ENCODE peak calls at places on chromosomes 1 and 21, in nine cellular contexts. M is psoas muscle, F is neural progenitor cell, W is PC-9, I is IMR-90, R is uterus, D is prostate gland, O is cardiac muscle cell, Z is pancreas. N is an unnamed sample.
A peak's percentile ranks its signal among the peaks of the same experiment; 100 is the strongest.

GRCh38 chr1:25098717-25099116 is 133.6 kb downstream of the SYF2 start:
- DNase-seq in Z (no peak), M (no peak), O (no peak), R (no peak), D (no peak), W (no peak), I (no peak), F (no peak), N (no peak)

GRCh38 chr1:29811247-29811646 is 574.9 kb downstream of the PTPRU start:
- DNase-seq in D (no peak), W (no peak), M (no peak), I (no peak), F (no peak), Z (no peak), R (no peak), O (peak; percentile 25), N (no peak)

GRCh38 chr21:46634966-46635323 is 529 bp upstream of the PRMT2 start:
- DNase-seq in Z (no peak), R (no peak), F (peak; percentile 86), I (peak; percentile 87), D (peak; percentile 54), O (peak; percentile 76), W (peak; percentile 44), M (no peak), N (peak; percentile 78)

GRCh38 chr1:33007190-33008050 is 29.3 kb downstream of the AK2 start:
- DNase-seq in Z (peak; percentile 36), W (peak; percentile 84), F (peak; percentile 44), I (peak; percentile 94), R (peak; percentile 28), O (peak; percentile 69), D (peak; percentile 33), M (peak; percentile 40), N (peak; percentile 53)

GRCh38 chr21:42846221-42846620 is 33.1 kb downstream of the WDR4 start:
- DNase-seq in R (no peak), W (no peak), O (no peak), M (no peak), F (no peak), Z (no peak), I (no peak), D (no peak), N (peak; percentile 9)

GRCh38 chr1:212667223-212668139 is 32.2 kb downstream of the BATF3 start:
- DNase-seq in F (no peak), Z (no peak), I (peak; percentile 97), O (no peak), W (peak; percentile 96), R (peak; percentile 42), D (no peak), M (peak; percentile 46), N (peak; percentile 40)

GRCh38 chr1:51328279-51328678 is 2.1 kb downstream of the TTC39A start:
- DNase-seq in W (no peak), O (no peak), F (no peak), I (peak; percentile 73), M (no peak), Z (no peak), D (no peak), R (no peak), N (no peak)

GRCh38 chr1:202750761-202751160 is 40.5 kb upstream of the SYT2 start:
- DNase-seq in I (no peak), W (no peak), Z (no peak), F (no peak), M (no peak), O (no peak), D (no peak), R (no peak), N (no peak)

GRCh38 chr1:218996362-218996761 is 177.3 kb upstream of the LYPLAL1 start:
- DNase-seq in F (no peak), R (no peak), W (no peak), M (no peak), I (no peak), Z (no peak), O (no peak), D (no peak), N (no peak)

GRCh38 chr1:7505871-7506676 is 265.0 kb upstream of the VAMP3 start:
- DNase-seq in M (no peak), Z (no peak), F (no peak), R (no peak), O (peak; percentile 67), D (no peak), W (no peak), I (no peak), N (no peak)

GRCh38 chr21:33281101-33281652 is 15.0 kb downstream of the IL10RB start:
- DNase-seq in O (no peak), Z (no peak), M (no peak), D (no peak), R (no peak), I (no peak), W (no peak), F (no peak), N (no peak)

GRCh38 chr1:79079770-79080169 is 73.2 kb upstream of the ADGRL4 start:
- DNase-seq in R (no peak), I (peak; percentile 93), M (no peak), W (no peak), O (no peak), D (no peak), Z (no peak), F (no peak), N (no peak)

GRCh38 chr21:35768187-35768586 is 292.1 kb downstream of the SETD4 start:
- DNase-seq in D (no peak), Z (no peak), M (no peak), W (no peak), O (no peak), R (no peak), I (no peak), F (no peak), N (no peak)

GRCh38 chr1:58412071-58412580 is 134.4 kb downstream of the OMA1 start:
- DNase-seq in W (no peak), R (no peak), M (no peak), D (no peak), I (peak; percentile 47), Z (no peak), F (no peak), O (no peak), N (no peak)

GRCh38 chr1:93344886-93345632 is 648 bp upstream of the DR1 start:
- DNase-seq in D (no peak), Z (no peak), M (no peak), W (peak; percentile 40), I (peak; percentile 20), R (no peak), F (no peak), O (no peak), N (peak; percentile 2)

GRCh38 chr1:224700915-224701531 is 84.9 kb downstream of the CNIH3 start:
- DNase-seq in F (peak; percentile 71), R (no peak), D (no peak), I (peak; percentile 7), Z (no peak), O (peak; percentile 6), M (no peak), W (no peak), N (peak; percentile 8)

DNA sequence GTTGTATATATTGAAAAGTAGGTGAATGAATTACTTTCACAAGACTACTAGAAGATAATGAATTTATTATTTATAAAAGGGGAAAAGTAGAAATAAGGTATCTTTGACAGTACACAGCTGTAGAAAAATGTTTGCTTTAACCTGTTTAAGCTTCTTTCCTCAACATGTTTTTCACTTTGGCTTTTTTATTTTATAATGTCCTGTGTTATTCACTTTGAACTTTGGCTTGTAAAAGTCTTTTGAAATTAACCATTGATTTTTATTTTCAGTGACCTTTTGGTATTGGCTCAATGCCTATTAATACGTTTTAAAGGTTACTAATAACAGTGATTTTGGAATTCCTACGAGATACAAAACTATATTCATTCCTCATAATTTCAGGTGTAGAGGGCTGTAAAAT is 57.7 kb upstream of the MPC2 start:
- DNase-seq in R (no peak), O (no peak), M (no peak), I (no peak), D (no peak), W (no peak), F (no peak), Z (no peak), N (no peak)
- TF ChIP-seq CTCF in R (no peak), O (no peak), M (no peak), I (no peak), D (no peak), W (no peak), F (no peak), Z (no peak), N (no peak)

GRCh38 chr1:156097499-156098178 is 15.4 kb upstream of the MEX3A start:
- DNase-seq in R (no peak), D (no peak), F (no peak), Z (no peak), I (no peak), O (no peak), W (no peak), M (no peak), N (no peak)

GRCh38 chr1:156099282-156099681 is 15.2 kb upstream of the LMNA start:
- DNase-seq in I (no peak), Z (no peak), D (no peak), F (no peak), R (no peak), O (no peak), M (no peak), W (no peak), N (no peak)

GRCh38 chr1:156096640-156097391 is 14.6 kb upstream of the MEX3A start:
- DNase-seq in W (peak; percentile 68), M (peak; percentile 93), I (peak; percentile 78), R (peak; percentile 93), Z (peak; percentile 90), F (peak; percentile 84), O (peak; percentile 84), D (peak; percentile 87), N (peak; percentile 90)

GRCh38 chr1:156100205-156100995 is 14.1 kb upstream of the LMNA start:
- DNase-seq in F (no peak), R (no peak), W (peak; percentile 69), I (no peak), M (no peak), O (no peak), D (no peak), Z (no peak), N (no peak)

GRCh38 chr1:156098782-156099181 is 15.7 kb upstream of the LMNA start:
- DNase-seq in O (no peak), Z (no peak), R (no peak), D (no peak), M (no peak), F (peak; percentile 28), W (no peak), I (no peak), N (no peak)
- H3K4me1 ChIP-seq in O (peaks cover 6% of the 10 kb centered on the region), Z (peaks cover 4% of the 10 kb centered on the region), R (peaks cover 19% of the 10 kb centered on the region), D (peaks cover 3% of the 10 kb centered on the region), M (peaks cover 30% of the 10 kb centered on the region), F (peaks cover 29% of the 10 kb centered on the region), W (peaks cover 66% of the 10 kb centered on the region), I (peaks cover 28% of the 10 kb centered on the region), N (peaks cover 32% of the 10 kb centered on the region)

DNA sequence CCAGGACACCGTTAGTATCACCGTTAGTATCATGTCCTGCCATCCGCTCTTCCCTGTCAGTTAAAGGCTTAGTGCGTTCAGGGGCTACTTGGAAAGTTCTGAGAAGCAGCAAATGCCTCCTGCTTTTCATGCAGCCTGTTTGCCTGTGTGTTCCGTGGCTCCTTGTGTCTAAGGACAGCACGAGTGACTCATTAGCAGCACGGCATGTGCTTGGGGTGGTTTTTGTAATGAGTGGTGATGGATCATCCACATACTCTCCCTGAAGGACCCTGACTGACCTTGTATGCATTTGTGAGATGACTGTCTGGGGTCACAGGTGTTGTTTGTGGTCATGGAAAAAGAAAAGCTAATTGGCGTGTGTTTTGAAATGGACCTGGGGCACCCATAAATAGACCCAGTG is 221.9 kb downstream of the PBX1 start:
- DNase-seq in R (no peak), D (no peak), W (no peak), Z (no peak), I (peak; percentile 94), O (no peak), M (peak; percentile 58), F (no peak), N (no peak)
- H3K36me3 ChIP-seq in R (no peaks in the 10 kb centered on the region), D (no peaks in the 10 kb centered on the region), W (peaks cover 7% of the 10 kb centered on the region), Z (no peaks in the 10 kb centered on the region), I (peaks cover 2% of the 10 kb centered on the region), O (no peaks in the 10 kb centered on the region), M (no peaks in the 10 kb centered on the region), F (no peaks in the 10 kb centered on the region), N (no peaks in the 10 kb centered on the region)

GRCh38 chr1:67804710-67805109 is 28.6 kb downstream of the GNG12 start:
- DNase-seq in O (no peak), I (no peak), W (no peak), D (no peak), M (no peak), R (no peak), Z (no peak), F (no peak), N (no peak)
- TF ChIP-seq CTCF in O (no peak), I (peak; percentile 14), W (no peak), D (no peak), M (no peak), R (no peak), Z (no peak), F (peak; percentile 31), N (peak; percentile 9)